ENCODE peak calls at places on chromosomes 16 and 17, in ten cellular contexts. L is A549, V is sigmoid colon, X is GM12878, B is H1, W is tibial nerve, Z is ovary, D is transverse colon, U is K562, C is SK-N-SH. M is an unnamed sample.
A peak's percentile ranks its signal among the peaks of the same experiment; 100 is the strongest.

GRCh38 chr16:68733570-68733969 is 3.5 kb upstream of the CDH1 start:
- DNase-seq in L (no peak), V (no peak), X (no peak), B (no peak), W (no peak), Z (no peak), D (no peak), U (no peak), C (no peak), M (no peak)

GRCh38 chr16:81817296-81817695 is 38.2 kb downstream of the PLCG2 start:
- DNase-seq in L (no peak), V (no peak), X (no peak), B (no peak), W (no peak), Z (no peak), D (peak; percentile 47), U (no peak), C (no peak), M (no peak)

GRCh38 chr17:73336613-73337400 is 25.0 kb upstream of the CDC42EP4 start:
- DNase-seq in L (no peak), V (no peak), X (no peak), B (no peak), W (no peak), Z (no peak), D (no peak), U (no peak), C (peak; percentile 49), M (no peak)

GRCh38 chr17:82267575-82268379 is 5.7 kb downstream of the CSNK1D start:
- DNase-seq in L (peak; percentile 94), V (peak; percentile 98), X (no peak), B (no peak), W (peak; percentile 89), Z (peak; percentile 87), D (peak; percentile 92), U (peak; percentile 45), C (peak; percentile 66), M (peak; percentile 90)

GRCh38 chr17:73589096-73589980 is 54.9 kb downstream of the SDK2 start:
- DNase-seq in L (no peak), V (no peak), X (no peak), B (no peak), W (no peak), Z (no peak), D (no peak), U (no peak), C (no peak), M (no peak)

GRCh38 chr17:78613423-78613822 is 36.2 kb upstream of the DNAH17 start:
- DNase-seq in L (no peak), V (no peak), X (no peak), B (no peak), W (no peak), Z (no peak), D (no peak), U (no peak), C (peak; percentile 4), M (no peak)

GRCh38 chr16:50460538-50461399 is 87.4 kb upstream of the NKD1 start:
- DNase-seq in L (no peak), V (peak; percentile 33), X (no peak), B (no peak), W (no peak), Z (no peak), D (no peak), U (no peak), C (no peak), M (peak; percentile 64)

GRCh38 chr17:58377005-58377660 is 25.1 kb upstream of the SUPT4H1 start:
- DNase-seq in L (no peak), V (no peak), X (no peak), B (peak; percentile 36), W (no peak), Z (no peak), D (peak; percentile 64), U (no peak), C (no peak), M (peak; percentile 63)

DNA sequence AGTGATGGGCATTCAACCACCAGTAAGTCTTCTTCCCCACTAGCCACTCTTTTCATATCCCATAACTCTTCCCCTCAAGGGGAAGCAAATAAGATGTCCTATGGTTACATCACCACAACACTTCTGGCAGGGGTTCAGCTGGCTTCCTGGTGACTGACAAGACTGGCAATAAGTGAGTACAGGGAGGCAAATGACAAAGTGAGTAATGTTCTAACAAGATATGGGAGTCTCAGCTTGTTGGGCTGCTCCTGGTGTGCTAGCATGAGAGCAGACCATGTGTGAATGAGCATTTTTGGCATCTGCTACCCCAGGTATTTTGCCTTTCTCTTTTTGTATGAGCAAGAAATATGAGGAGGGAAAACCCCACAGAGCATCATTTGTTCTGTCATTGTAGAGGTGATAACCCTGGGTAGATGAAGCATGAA is 9.9 kb downstream of the TMIGD1 start:
- DNase-seq in L (no peak), V (no peak), X (no peak), B (no peak), W (peak; percentile 44), Z (no peak), D (peak; percentile 49), U (no peak), C (no peak), M (peak; percentile 37)
- H3K4me1 ChIP-seq in L (peaks cover 30% of the 10 kb centered on the region), V (no peaks in the 10 kb centered on the region), X (peaks cover 17% of the 10 kb centered on the region), B (no peaks in the 10 kb centered on the region), W (no peaks in the 10 kb centered on the region), Z (no peaks in the 10 kb centered on the region), D (no peaks in the 10 kb centered on the region), U (no peaks in the 10 kb centered on the region), C (no peaks in the 10 kb centered on the region), M (no peaks in the 10 kb centered on the region)

DNA sequence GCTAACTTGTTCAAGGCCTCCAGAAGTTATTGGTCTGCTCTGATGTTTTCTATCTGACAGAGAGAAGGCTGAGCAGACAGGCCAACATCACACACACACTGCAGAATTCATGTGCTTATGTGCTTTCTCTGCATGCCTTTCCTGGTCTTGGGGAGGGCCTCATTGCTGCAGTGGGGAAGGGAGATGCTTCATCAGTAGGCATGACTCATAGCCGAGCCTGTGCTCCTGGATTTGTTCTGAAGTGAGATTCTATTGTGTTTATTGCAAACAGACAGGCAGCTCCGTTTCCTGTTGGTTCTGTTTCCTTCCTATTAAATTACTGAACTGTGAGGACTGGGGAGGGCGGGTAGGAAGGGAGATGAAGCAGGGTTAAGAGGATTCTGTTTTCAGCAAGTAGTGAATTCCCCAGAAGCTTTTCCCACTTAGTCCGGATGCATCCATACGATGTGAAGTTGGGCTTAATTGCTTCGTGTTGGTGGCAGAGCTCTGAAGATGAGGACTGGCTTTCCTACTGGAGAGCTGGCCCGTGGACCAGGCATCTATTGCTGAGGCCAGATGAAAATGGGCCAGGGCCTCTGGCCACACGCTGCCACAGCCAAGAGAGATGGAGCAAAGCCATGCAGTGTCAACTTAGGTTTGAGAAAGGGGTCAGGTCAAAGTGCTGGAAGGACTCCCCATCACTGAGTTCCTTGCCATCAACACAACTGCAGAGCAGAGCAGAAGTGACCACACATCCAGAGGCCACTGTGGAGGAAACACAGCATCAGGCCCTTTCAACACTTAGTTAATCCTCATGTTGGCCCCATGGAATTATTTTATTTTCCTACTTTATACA is 179.3 kb downstream of the UTP18 start:
- DNase-seq in L (no peak), V (no peak), X (no peak), B (no peak), W (no peak), Z (no peak), D (no peak), U (no peak), C (no peak), M (no peak)
- TF ChIP-seq EP300 in L (no peak), V (no peak), X (no peak), B (no peak), W (no peak), Z (no peak), D (no peak), U (no peak), C (no peak), M (no peak)

DNA sequence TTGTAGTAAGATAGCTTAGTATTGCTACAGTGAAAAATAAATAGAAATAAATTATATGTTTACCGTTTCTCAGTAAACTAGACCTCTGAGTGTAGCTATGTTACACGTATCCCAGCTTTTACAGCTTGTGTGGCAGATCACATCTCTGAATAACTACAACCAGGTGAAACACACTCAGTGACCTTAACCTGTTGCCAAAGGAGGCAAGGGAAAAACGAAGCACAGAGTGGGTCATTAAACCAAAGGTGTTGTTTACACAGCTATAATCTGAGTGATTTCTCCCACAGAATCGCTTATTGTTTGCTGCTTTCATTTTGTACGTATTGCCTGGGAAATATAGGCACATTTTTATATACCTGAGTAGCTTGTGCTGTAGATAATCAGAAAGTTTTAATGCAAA is 688.2 kb upstream of the KIF2B start:
- DNase-seq in L (no peak), V (no peak), X (no peak), B (no peak), W (no peak), Z (no peak), D (no peak), U (no peak), C (no peak), M (no peak)
- H3K9me3 ChIP-seq in L (no peaks in the 10 kb centered on the region), V (no peaks in the 10 kb centered on the region), X (no peaks in the 10 kb centered on the region), B (no peaks in the 10 kb centered on the region), W (no peaks in the 10 kb centered on the region), Z (no peaks in the 10 kb centered on the region), D (no peaks in the 10 kb centered on the region), U (no peaks in the 10 kb centered on the region), C (no peaks in the 10 kb centered on the region), M (no peaks in the 10 kb centered on the region)

GRCh38 chr17:76527430-76528111 is 9.9 kb downstream of the CYGB start:
- DNase-seq in L (no peak), V (peak; percentile 91), X (no peak), B (peak; percentile 78), W (peak; percentile 73), Z (peak; percentile 83), D (peak; percentile 77), U (peak; percentile 44), C (peak; percentile 71), M (peak; percentile 60)

GRCh38 chr17:76529643-76530488 is 7.6 kb downstream of the CYGB start:
- DNase-seq in L (no peak), V (peak; percentile 97), X (no peak), B (peak; percentile 57), W (peak; percentile 82), Z (peak; percentile 93), D (peak; percentile 72), U (peak; percentile 87), C (peak; percentile 92), M (peak; percentile 66)

GRCh38 chr17:76528156-76528527 is 9.4 kb downstream of the CYGB start:
- DNase-seq in L (no peak), V (no peak), X (no peak), B (no peak), W (no peak), Z (peak; percentile 66), D (no peak), U (no peak), C (peak; percentile 27), M (no peak)

GRCh38 chr17:76529224-76529642 is 8.3 kb downstream of the CYGB start:
- DNase-seq in L (no peak), V (peak; percentile 96), X (no peak), B (no peak), W (peak; percentile 87), Z (peak; percentile 89), D (peak; percentile 66), U (no peak), C (peak; percentile 83), M (peak; percentile 48)

DNA sequence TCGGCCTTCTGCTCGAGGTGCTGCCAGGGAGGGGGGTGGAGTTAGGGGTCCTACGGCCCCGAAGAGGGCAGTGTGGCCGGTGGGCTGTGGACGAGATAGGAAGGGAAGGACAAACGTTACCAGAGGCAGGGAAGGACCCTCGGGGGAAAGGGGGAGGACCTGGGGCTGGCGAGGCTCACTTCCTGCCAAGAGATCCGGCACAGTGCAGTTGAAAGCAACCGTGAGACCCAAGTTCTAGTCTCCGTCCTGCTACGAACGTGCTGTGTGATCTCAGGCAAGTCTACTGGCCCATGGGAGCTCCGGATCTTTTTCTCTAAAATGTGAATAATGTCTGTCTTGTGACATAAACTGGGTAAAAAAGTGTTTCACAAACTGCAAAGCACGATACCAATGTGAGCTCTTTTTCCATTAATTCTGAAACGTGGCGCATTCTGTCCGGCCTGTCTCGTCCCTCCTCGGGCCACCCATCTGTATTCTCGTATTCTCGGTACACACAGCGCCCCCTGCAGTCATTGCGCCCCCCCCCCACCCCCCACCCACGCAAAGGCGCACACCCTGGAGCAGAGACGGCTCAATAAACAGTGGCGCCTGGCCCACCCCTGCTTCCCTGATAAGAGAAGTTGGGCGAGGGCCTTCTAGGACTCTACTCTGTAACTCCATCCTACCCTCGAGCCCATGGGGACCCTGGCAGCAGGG is 8.8 kb downstream of the CYGB start:
- DNase-seq in L (no peak), V (no peak), X (no peak), B (no peak), W (no peak), Z (peak; percentile 76), D (no peak), U (peak; percentile 90), C (peak; percentile 80), M (no peak)
- H3K4me1 ChIP-seq in L (peaks cover 24% of the 10 kb centered on the region), V (peaks cover 51% of the 10 kb centered on the region), X (peaks cover 12% of the 10 kb centered on the region), B (no peaks in the 10 kb centered on the region), W (peaks cover 61% of the 10 kb centered on the region), Z (peaks cover 41% of the 10 kb centered on the region), D (peaks cover 54% of the 10 kb centered on the region), U (peaks cover 51% of the 10 kb centered on the region), C (peaks cover 13% of the 10 kb centered on the region), M (peaks cover 60% of the 10 kb centered on the region)